ENCODE peak calls at places on chromosome 10, in seven cellular contexts. One of them, this sample, is unnamed.

GRCh38 chr10:24900888-24901685 is 51.3 kb downstream of the PRTFDC1 start:
- DNase-seq in GM20000: peak; percentile 68
- DNase-seq in cardiac septum: no peak
- DNase-seq in GM04504: no peak
- DNase-seq in naive thymus-derived CD4-positive, alpha-beta T cell: no peak
- DNase-seq in retina: no peak
- DNase-seq in NCI-H460: no peak
- DNase-seq in this sample: no peak

GRCh38 chr10:80407836-80408197 is 534 bp upstream of the PRXL2A start:
- DNase-seq in GM20000: no peak
- DNase-seq in retina: peak; percentile 92
- DNase-seq in naive thymus-derived CD4-positive, alpha-beta T cell: no peak
- DNase-seq in cardiac septum: no peak
- DNase-seq in GM04504: no peak
- DNase-seq in NCI-H460: peak; percentile 31
- DNase-seq in this sample: no peak

GRCh38 chr10:29150010-29150409 is 138.9 kb upstream of the LYZL1 start:
- DNase-seq in NCI-H460: no peak
- DNase-seq in GM04504: no peak
- DNase-seq in naive thymus-derived CD4-positive, alpha-beta T cell: no peak
- DNase-seq in retina: no peak
- DNase-seq in cardiac septum: no peak
- DNase-seq in GM20000: no peak
- DNase-seq in this sample: no peak

GRCh38 chr10:52818019-52818418 is 45.4 kb upstream of the MBL2 start:
- DNase-seq in GM20000: peak; percentile 33
- DNase-seq in NCI-H460: peak; percentile 43
- DNase-seq in naive thymus-derived CD4-positive, alpha-beta T cell: no peak
- DNase-seq in retina: peak; percentile 59
- DNase-seq in GM04504: peak; percentile 24
- DNase-seq in cardiac septum: no peak
- DNase-seq in this sample: peak; percentile 27

GRCh38 chr10:527416-527815 is 162.1 kb downstream of the DIP2C start:
- DNase-seq in NCI-H460: no peak
- DNase-seq in GM20000: no peak
- DNase-seq in naive thymus-derived CD4-positive, alpha-beta T cell: no peak
- DNase-seq in GM04504: no peak
- DNase-seq in cardiac septum: no peak
- DNase-seq in retina: no peak
- DNase-seq in this sample: no peak

GRCh38 chr10:120415709-120416330 is 41.2 kb upstream of the PLPP4 start:
- DNase-seq in retina: no peak
- DNase-seq in naive thymus-derived CD4-positive, alpha-beta T cell: no peak
- DNase-seq in cardiac septum: no peak
- DNase-seq in NCI-H460: no peak
- DNase-seq in GM04504: no peak
- DNase-seq in GM20000: no peak
- DNase-seq in this sample: peak; percentile 89

GRCh38 chr10:75395955-75396860 is 5.4 kb downstream of the ZNF503 start:
- DNase-seq in GM20000: peak; percentile 45
- DNase-seq in GM04504: no peak
- DNase-seq in cardiac septum: no peak
- DNase-seq in naive thymus-derived CD4-positive, alpha-beta T cell: no peak
- DNase-seq in NCI-H460: no peak
- DNase-seq in retina: peak; percentile 74
- DNase-seq in this sample: no peak

GRCh38 chr10:12448340-12448728 is 99.0 kb downstream of the CAMK1D start:
- DNase-seq in retina: no peak
- DNase-seq in GM20000: no peak
- DNase-seq in naive thymus-derived CD4-positive, alpha-beta T cell: peak; percentile 12
- DNase-seq in NCI-H460: no peak
- DNase-seq in cardiac septum: no peak
- DNase-seq in GM04504: no peak
- DNase-seq in this sample: no peak

GRCh38 chr10:133400624-133401424 is 6.9 kb downstream of the MTG1 start:
- DNase-seq in NCI-H460: no peak
- DNase-seq in GM04504: no peak
- DNase-seq in naive thymus-derived CD4-positive, alpha-beta T cell: no peak
- DNase-seq in retina: no peak
- DNase-seq in GM20000: peak; percentile 73
- DNase-seq in cardiac septum: peak; percentile 51
- DNase-seq in this sample: no peak

GRCh38 chr10:119233123-119233820 is 25.9 kb downstream of the GRK5 start:
- DNase-seq in cardiac septum: no peak
- DNase-seq in retina: no peak
- DNase-seq in GM04504: no peak
- DNase-seq in naive thymus-derived CD4-positive, alpha-beta T cell: no peak
- DNase-seq in NCI-H460: no peak
- DNase-seq in GM20000: no peak
- DNase-seq in this sample: no peak

GRCh38 chr10:132959296-132959961 is 17.1 kb upstream of the CFAP46 start:
- DNase-seq in naive thymus-derived CD4-positive, alpha-beta T cell: no peak
- DNase-seq in NCI-H460: no peak
- DNase-seq in retina: no peak
- DNase-seq in GM20000: no peak
- DNase-seq in cardiac septum: peak; percentile 4
- DNase-seq in GM04504: no peak
- DNase-seq in this sample: no peak

GRCh38 chr10:128982179-128982915 is 484.7 kb upstream of the MGMT start:
- DNase-seq in naive thymus-derived CD4-positive, alpha-beta T cell: no peak
- DNase-seq in cardiac septum: peak; percentile 56
- DNase-seq in GM04504: no peak
- DNase-seq in retina: no peak
- DNase-seq in GM20000: no peak
- DNase-seq in NCI-H460: no peak
- DNase-seq in this sample: no peak

GRCh38 chr10:28008054-28008453 is 9.2 kb upstream of the ODAD2 start:
- DNase-seq in cardiac septum: no peak
- DNase-seq in NCI-H460: no peak
- DNase-seq in naive thymus-derived CD4-positive, alpha-beta T cell: no peak
- DNase-seq in retina: no peak
- DNase-seq in GM20000: no peak
- DNase-seq in GM04504: no peak
- DNase-seq in this sample: no peak

GRCh38 chr10:89217057-89217990 is 10.2 kb upstream of the CH25H start:
- DNase-seq in GM20000: peak; percentile 32
- DNase-seq in GM04504: no peak
- DNase-seq in cardiac septum: no peak
- DNase-seq in naive thymus-derived CD4-positive, alpha-beta T cell: peak; percentile 47
- DNase-seq in retina: peak; percentile 55
- DNase-seq in NCI-H460: peak; percentile 54
- DNase-seq in this sample: peak; percentile 48

GRCh38 chr10:70255329-70256299 is 22.4 kb upstream of the PPA1 start:
- DNase-seq in GM20000: peak; percentile 49
- DNase-seq in cardiac septum: no peak
- DNase-seq in GM04504: no peak
- DNase-seq in NCI-H460: no peak
- DNase-seq in naive thymus-derived CD4-positive, alpha-beta T cell: no peak
- DNase-seq in retina: peak; percentile 79
- DNase-seq in this sample: no peak